ENCODE peak calls at places on chromosomes 4 and X, in five cellular contexts. E is foreskin fibroblast, I is fibroblast of pulmonary artery, U is astrocyte of the spinal cord, Y is breast epithelium. R is an unnamed sample.

GRCh38 chr4:158195297-158195696 is 15.0 kb upstream of the TMEM144 start:
- DNase-seq in I (no peak), E (no peak), Y (no peak), U (no peak), R (no peak)

GRCh38 chr4:186294160-186294559 is 28.2 kb downstream of the F11 start:
- DNase-seq in Y (no peak), I (no peak), U (no peak), E (no peak), R (no peak)

GRCh38 chrX:100368167-100368566 is 41.9 kb downstream of the PCDH19 start:
- DNase-seq in Y (no peak), I (peak; percentile 18), U (no peak), E (no peak), R (no peak)

GRCh38 chr4:169618286-169618685 is 2.1 kb upstream of the CLCN3 start:
- DNase-seq in Y (no peak), I (peak; percentile 50), E (peak; percentile 51), U (peak; percentile 38), R (no peak)

GRCh38 chrX:17564689-17565409 is 172.4 kb upstream of the SCML1 start:
- DNase-seq in Y (no peak), E (peak; percentile 44), I (no peak), U (no peak), R (no peak)

GRCh38 chr4:92101609-92102231 is 202.0 kb upstream of the GRID2 start:
- DNase-seq in U (peak; percentile 76), I (peak; percentile 92), Y (no peak), E (peak; percentile 0), R (no peak)

GRCh38 chr4:76738081-76738931 is 159.6 kb downstream of the SOWAHB start:
- DNase-seq in I (peak; percentile 73), E (peak; percentile 96), Y (no peak), U (peak; percentile 74), R (no peak)

GRCh38 chr4:86847576-86847975 is 1.6 kb downstream of the SLC10A6 start:
- DNase-seq in U (no peak), E (peak; percentile 45), Y (no peak), I (no peak), R (no peak)

GRCh38 chrX:74248889-74249288 is 55.1 kb upstream of the ZCCHC13 start:
- DNase-seq in E (peak; percentile 37), I (peak; percentile 42), U (no peak), Y (no peak), R (no peak)

GRCh38 chr4:217891-218290 is 87.4 kb downstream of the ZNF732 start:
- DNase-seq in Y (no peak), E (no peak), U (no peak), I (no peak), R (no peak)

GRCh38 chr4:26412381-26413372 is 77.6 kb downstream of the CCKAR start:
- DNase-seq in Y (no peak), E (no peak), I (no peak), U (peak; percentile 33), R (no peak)

GRCh38 chrX:79366888-79367749 is at the start of gene ITM2A:
- DNase-seq in Y (peak; percentile 49), I (peak; percentile 7), E (peak; percentile 8), U (no peak), R (no peak)

GRCh38 chr4:9898596-9899345 is 117.3 kb downstream of the DRD5 start:
- DNase-seq in Y (no peak), I (peak; percentile 69), E (no peak), U (no peak), R (no peak)

GRCh38 chrX:125709074-125709473 is 389.4 kb downstream of the TEX13C start:
- DNase-seq in I (no peak), E (no peak), Y (no peak), U (no peak), R (no peak)

DNA sequence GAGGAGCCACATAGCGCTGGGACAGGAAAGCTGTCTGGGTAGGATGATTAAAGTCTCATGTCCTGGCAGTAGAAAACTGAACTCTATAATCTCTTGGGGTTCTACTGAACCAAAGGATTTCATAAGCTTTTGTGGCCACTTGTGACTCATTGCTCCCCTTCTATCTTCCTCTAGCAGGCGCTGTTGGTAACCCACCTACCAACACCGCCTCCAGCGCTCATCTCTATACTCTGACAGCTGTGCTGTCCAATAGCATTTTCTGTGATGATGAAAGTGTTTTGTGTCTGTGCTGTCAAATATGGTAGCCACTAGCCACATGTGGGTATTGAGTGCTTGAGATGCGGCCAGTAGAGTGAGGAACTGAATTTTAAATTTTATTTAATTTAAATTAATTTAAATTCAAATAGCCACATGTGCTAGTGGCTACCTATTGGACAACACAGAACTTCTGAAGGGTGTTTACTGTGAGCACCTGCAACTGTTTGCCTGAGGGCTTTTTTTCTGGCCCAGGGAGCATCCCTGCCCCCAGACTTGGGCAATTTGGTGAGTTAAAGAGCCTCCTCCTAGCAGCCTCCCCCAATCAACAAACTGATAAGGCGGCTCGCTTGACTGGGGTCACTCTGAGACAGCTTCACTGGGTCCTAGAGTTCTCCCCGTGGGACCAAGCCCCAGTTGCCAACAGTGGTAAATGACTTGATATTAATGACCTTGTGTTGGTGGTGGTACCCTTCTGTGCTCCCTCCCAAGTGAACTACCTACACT is 169.2 kb upstream of the ATP6AP2 start:
- DNase-seq in I (no peak), U (no peak), Y (no peak), E (no peak), R (no peak)
- TF ChIP-seq CTCF in I (no peak), U (peak; percentile 24), Y (no peak), E (no peak), R (no peak)

GRCh38 chr4:108635070-108635655 is 14.8 kb downstream of the RPL34 start:
- DNase-seq in Y (no peak), E (peak; percentile 75), U (no peak), I (no peak), R (no peak)

GRCh38 chr4:108636246-108636645 is 14.2 kb upstream of the OSTC start:
- DNase-seq in E (peak; percentile 86), U (no peak), Y (no peak), I (no peak), R (no peak)

DNA sequence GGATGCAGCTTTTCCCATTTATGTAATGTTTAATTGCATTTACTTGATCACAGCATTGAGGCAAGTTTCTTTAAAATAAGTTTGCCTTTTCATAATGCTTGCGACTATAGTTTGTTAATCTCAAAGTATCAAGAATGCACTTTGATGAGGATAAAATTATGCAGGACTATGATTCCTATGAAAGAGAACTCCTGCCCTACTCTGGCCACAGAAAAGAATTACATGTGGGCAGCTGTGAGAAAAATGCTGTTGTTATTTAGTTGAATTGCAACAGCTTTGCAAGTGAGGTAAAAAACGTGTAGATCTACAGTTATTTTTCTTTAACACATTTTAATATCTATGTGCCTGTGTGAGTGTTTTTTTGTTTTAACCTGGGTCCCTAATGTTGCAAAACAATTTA is 12.5 kb upstream of the OSTC start:
- DNase-seq in Y (no peak), U (no peak), E (peak; percentile 54), I (peak; percentile 20), R (no peak)
- TF ChIP-seq CTCF in Y (no peak), U (peak; percentile 7), E (peak; percentile 6), I (peak; percentile 3), R (peak; percentile 26)

GRCh38 chr4:41646862-41647261 is 101.7 kb downstream of the PHOX2B start:
- DNase-seq in I (no peak), E (no peak), U (no peak), Y (no peak), R (no peak)
- TF ChIP-seq CTCF in I (no peak), E (no peak), U (no peak), Y (no peak), R (no peak)

GRCh38 chr4:28682872-28683271 is 1822.2 kb downstream of the STIM2 start:
- DNase-seq in U (no peak), Y (no peak), I (no peak), E (no peak), R (no peak)

GRCh38 chr4:28690890-28691289 is 1830.2 kb downstream of the STIM2 start:
- DNase-seq in E (no peak), U (no peak), I (no peak), Y (no peak), R (no peak)

GRCh38 chr4:28686618-28687017 is 1826.0 kb downstream of the STIM2 start:
- DNase-seq in Y (no peak), I (peak; percentile 33), U (peak; percentile 12), E (peak; percentile 2), R (no peak)
- TF ChIP-seq CTCF in Y (no peak), I (peak; percentile 54), U (peak; percentile 59), E (peak; percentile 35), R (peak; percentile 47)

DNA sequence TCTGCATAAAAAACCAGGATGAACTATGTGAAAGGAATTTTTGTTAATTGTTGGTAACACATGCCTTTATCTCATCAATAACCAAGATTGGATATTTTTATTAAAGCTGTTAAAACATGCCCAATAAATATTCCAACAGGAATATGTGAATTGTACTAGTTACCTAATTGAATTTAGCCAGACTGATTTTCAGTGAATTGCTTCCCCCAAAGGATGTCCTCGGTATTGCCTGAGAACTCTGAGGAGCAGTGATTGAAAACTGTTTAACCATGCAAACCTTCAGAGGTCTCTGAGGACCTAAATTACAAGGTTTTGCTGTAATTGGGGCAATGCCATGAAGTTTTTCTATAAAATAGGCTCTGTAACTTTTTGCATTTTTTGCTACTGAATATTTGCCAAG is 66.6 kb downstream of the BLTP1 start:
- DNase-seq in E (peak; percentile 15), I (peak; percentile 21), U (peak; percentile 9), Y (no peak), R (no peak)
- TF ChIP-seq CTCF in E (no peak), I (peak; percentile 44), U (peak; percentile 45), Y (no peak), R (peak; percentile 47)

GRCh38 chrX:119273807-119274192 is 37.7 kb downstream of the PGRMC1 start:
- DNase-seq in I (no peak), U (no peak), Y (no peak), E (no peak), R (no peak)

DNA sequence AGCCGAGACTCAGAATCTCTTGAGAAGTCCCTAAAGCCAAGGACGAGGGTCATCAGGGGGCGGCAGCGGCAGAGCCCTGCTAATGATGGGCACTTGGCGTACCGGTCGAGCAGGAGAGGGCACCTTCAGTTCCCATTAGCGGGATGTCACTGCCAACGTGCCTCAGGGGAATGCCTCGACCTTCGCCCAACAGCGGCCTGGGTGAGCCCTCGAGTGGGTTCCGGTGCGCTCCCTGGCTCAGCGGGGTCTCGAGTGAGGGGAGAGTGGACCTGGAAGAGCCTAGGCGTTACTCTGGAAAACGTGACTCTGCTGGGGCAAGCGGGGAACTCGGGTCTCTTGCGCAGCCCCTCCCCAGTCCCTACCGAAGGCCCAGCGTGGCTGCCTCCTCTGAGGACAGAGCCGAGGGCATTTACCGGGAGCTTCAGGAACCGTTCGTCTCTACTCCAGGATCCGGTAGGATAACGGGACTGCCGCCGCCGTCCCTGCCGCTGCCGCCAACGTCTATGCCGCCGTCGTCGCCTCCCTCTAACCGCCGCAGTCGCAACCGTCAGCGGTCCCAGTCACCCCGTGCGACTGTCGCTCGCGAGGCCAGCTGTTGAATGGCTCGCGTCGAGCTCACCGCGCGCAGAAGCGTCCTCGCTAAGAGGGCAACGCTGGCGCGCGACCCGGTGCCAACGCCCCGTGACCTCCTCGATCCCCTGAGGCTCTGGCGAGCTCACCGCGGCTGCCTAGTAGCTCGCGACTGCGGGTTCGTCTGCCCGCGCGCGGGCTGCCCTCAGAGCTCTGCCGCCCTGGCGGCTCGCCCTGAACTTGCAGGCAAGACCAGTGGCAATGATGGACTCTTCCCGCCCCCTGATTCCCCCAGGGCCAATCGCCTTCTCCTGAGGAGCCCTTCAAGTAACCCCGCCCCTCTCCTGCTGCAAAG is 37.1 kb downstream of the PGRMC1 start:
- DNase-seq in Y (no peak), I (peak; percentile 51), U (peak; percentile 40), E (peak; percentile 60), R (peak; percentile 84)
- TF ChIP-seq CTCF in Y (no peak), I (peak; percentile 20), U (peak; percentile 37), E (peak; percentile 12), R (no peak)

R was measured in osteocyte.